ENCODE peak calls at places on chromosomes 7 and 10, in six cellular contexts. R is mucosa of gallbladder; V is KBM-7; T is T-helper 9 cell; Y is T follicular helper cell; X is activated T-helper 9 cell treated with anti-CD3 and anti-CD28 coated beads, Interleukin-2, amount 50 U/mL, for 16 hours. J is an unnamed sample.

GRCh38 chr7:94324380-94325120 is 70.1 kb upstream of the COL1A2 start:
- DNase-seq in R (no peak), V (no peak), Y (no peak), T (no peak), X (no peak), J (no peak)

GRCh38 chr7:80847027-80847426 is 71.8 kb downstream of the SEMA3C start:
- DNase-seq in X (no peak), T (no peak), Y (no peak), V (no peak), R (no peak), J (no peak)

GRCh38 chr10:69458426-69459100 is 7.3 kb downstream of the TSPAN15 start:
- DNase-seq in T (no peak), R (peak; percentile 83), V (no peak), X (no peak), Y (no peak), J (no peak)

GRCh38 chr7:123811056-123811455 is 33.9 kb upstream of the HYAL4 start:
- DNase-seq in T (no peak), V (no peak), X (no peak), R (no peak), Y (no peak), J (no peak)

GRCh38 chr10:27285093-27285492 is 44.5 kb upstream of the ACBD5 start:
- DNase-seq in X (peak; percentile 3), T (peak; percentile 13), Y (no peak), V (peak; percentile 23), R (peak; percentile 12), J (peak; percentile 4)

GRCh38 chr7:98840096-98840495 is 29.7 kb downstream of the TMEM130 start:
- DNase-seq in R (no peak), V (no peak), Y (no peak), X (no peak), T (no peak), J (no peak)

GRCh38 chr7:41029072-41029492 is 673.8 kb downstream of the INHBA start:
- DNase-seq in X (no peak), R (no peak), V (no peak), Y (no peak), T (no peak), J (no peak)

GRCh38 chr7:140698477-140698876 is 2.0 kb downstream of the NDUFB2 start:
- DNase-seq in V (no peak), R (no peak), Y (no peak), X (no peak), T (no peak), J (no peak)

GRCh38 chr10:15253951-15254807 is 85.7 kb upstream of the NMT2 start:
- DNase-seq in Y (no peak), R (no peak), V (no peak), X (no peak), T (no peak), J (no peak)

GRCh38 chr7:70614237-70614984 is 517.5 kb upstream of the GALNT17 start:
- DNase-seq in R (peak; percentile 70), T (no peak), V (no peak), X (no peak), Y (no peak), J (no peak)

GRCh38 chr10:6228010-6228511 is 25.3 kb downstream of the PFKFB3 start:
- DNase-seq in T (no peak), V (no peak), Y (no peak), X (no peak), R (no peak), J (no peak)

GRCh38 chr7:100866721-100867039 is 507 bp upstream of the TRIP6 start:
- DNase-seq in Y (no peak), X (no peak), R (no peak), T (no peak), V (no peak), J (no peak)

GRCh38 chr10:42640610-42641229 is 2.4 kb upstream of the ZNF33B start:
- DNase-seq in V (peak; percentile 20), X (no peak), Y (no peak), R (peak; percentile 83), T (no peak), J (no peak)

GRCh38 chr7:105808703-105809590 is 67.5 kb downstream of the ATXN7L1 start:
- DNase-seq in T (peak; percentile 19), V (peak; percentile 70), Y (peak; percentile 40), R (no peak), X (peak; percentile 74), J (peak; percentile 53)

GRCh38 chr7:5451391-5451790 is 27.8 kb upstream of the TNRC18 start:
- DNase-seq in R (no peak), Y (no peak), T (no peak), X (no peak), V (no peak), J (no peak)

GRCh38 chr10:92011560-92012214 is 88.1 kb downstream of the BTAF1 start:
- DNase-seq in V (no peak), X (no peak), T (no peak), Y (no peak), R (no peak), J (no peak)

GRCh38 chr10:114638874-114639625 is 19.0 kb downstream of the ABLIM1 start:
- DNase-seq in X (no peak), Y (no peak), V (no peak), R (no peak), T (no peak), J (no peak)

GRCh38 chr7:71716741-71717140 is 584.8 kb downstream of the GALNT17 start:
- DNase-seq in Y (no peak), T (no peak), R (no peak), V (no peak), X (no peak), J (no peak)

GRCh38 chr10:91891285-91892001 is 17.8 kb downstream of the FGFBP3 start:
- DNase-seq in T (no peak), V (no peak), Y (no peak), X (no peak), R (no peak), J (no peak)

GRCh38 chr10:57696641-57697040 is 571.1 kb downstream of the IPMK start:
- DNase-seq in Y (no peak), X (no peak), V (no peak), T (no peak), R (no peak), J (no peak)

GRCh38 chr7:155344270-155344617 is 46.6 kb downstream of the INSIG1 start:
- DNase-seq in X (no peak), R (no peak), T (no peak), Y (no peak), V (no peak), J (no peak)

GRCh38 chr10:5038703-5039102 is 35.0 kb upstream of the AKR1C2 start:
- DNase-seq in Y (no peak), T (no peak), R (no peak), V (no peak), X (no peak), J (no peak)

GRCh38 chr7:86708334-86708733 is 64.6 kb downstream of the GRM3 start:
- DNase-seq in T (no peak), Y (no peak), X (no peak), V (no peak), R (no peak), J (no peak)

GRCh38 chr7:90726120-90726519 is 130.0 kb downstream of the CDK14 start:
- DNase-seq in X (no peak), Y (no peak), V (no peak), R (no peak), T (no peak), J (no peak)

GRCh38 chr10:6980353-6980752 is 400.3 kb upstream of the PRKCQ start:
- DNase-seq in R (no peak), V (no peak), T (no peak), X (no peak), Y (no peak), J (no peak)

GRCh38 chr10:106795619-106796018 is 368.9 kb downstream of the SORCS1 start:
- DNase-seq in T (no peak), Y (no peak), R (peak; percentile 38), V (peak; percentile 41), X (no peak), J (no peak)

GRCh38 chr7:156610130-156610529 is 30.4 kb upstream of the RNF32 start:
- DNase-seq in T (no peak), R (no peak), Y (no peak), V (no peak), X (no peak), J (no peak)

GRCh38 chr10:33248638-33249037 is 85.8 kb downstream of the NRP1 start:
- DNase-seq in Y (peak; percentile 10), T (no peak), V (peak; percentile 74), X (no peak), R (no peak), J (no peak)

GRCh38 chr7:19117081-19117869 is at the start of gene TWIST1:
- DNase-seq in T (no peak), R (peak; percentile 27), Y (no peak), V (peak; percentile 82), X (no peak), J (no peak)

GRCh38 chr7:73831656-73832579 is 1.1 kb downstream of the CLDN4 start:
- DNase-seq in V (no peak), X (no peak), R (peak; percentile 85), T (no peak), Y (no peak), J (no peak)

GRCh38 chr7:143171697-143172096 is 11.5 kb upstream of the TAS2R39 start:
- DNase-seq in T (no peak), X (no peak), V (no peak), R (no peak), Y (no peak), J (no peak)

GRCh38 chr10:128530301-128530700 is 404.1 kb upstream of the MKI67 start:
- DNase-seq in V (peak; percentile 27), Y (no peak), X (no peak), T (no peak), R (no peak), J (no peak)